ENCODE peak calls at places on chromosomes 16 and 17, in five cellular contexts. One of them, this sample, is unnamed.
A peak's percentile ranks its signal among the peaks of the same experiment; 100 is the strongest.

GRCh38 chr17:81520021-81520894 is 7.7 kb upstream of the ACTG1 start:
- DNase-seq in lung: no peak
- DNase-seq in effector memory CD4-positive, alpha-beta T cell: no peak
- DNase-seq in psoas muscle: peak; percentile 20
- DNase-seq in heart left ventricle: no peak
- DNase-seq in this sample: no peak

GRCh38 chr16:3979070-3979469 is 98.6 kb upstream of the CREBBP start:
- DNase-seq in lung: no peak
- DNase-seq in effector memory CD4-positive, alpha-beta T cell: no peak
- DNase-seq in psoas muscle: no peak
- DNase-seq in heart left ventricle: no peak
- DNase-seq in this sample: no peak

GRCh38 chr17:28097901-28098300 is 55.4 kb downstream of the NLK start:
- DNase-seq in lung: no peak
- DNase-seq in effector memory CD4-positive, alpha-beta T cell: no peak
- DNase-seq in psoas muscle: no peak
- DNase-seq in heart left ventricle: no peak
- DNase-seq in this sample: no peak

GRCh38 chr17:43211480-43212402 is at the start of gene TMEM106A:
- DNase-seq in lung: peak; percentile 80
- DNase-seq in effector memory CD4-positive, alpha-beta T cell: peak; percentile 51
- DNase-seq in psoas muscle: peak; percentile 80
- DNase-seq in heart left ventricle: peak; percentile 84
- DNase-seq in this sample: peak; percentile 82

GRCh38 chr17:50355336-50355700 is 9.4 kb downstream of the XYLT2 start:
- DNase-seq in lung: no peak
- DNase-seq in effector memory CD4-positive, alpha-beta T cell: no peak
- DNase-seq in psoas muscle: no peak
- DNase-seq in heart left ventricle: no peak
- DNase-seq in this sample: no peak

GRCh38 chr16:54651851-54652770 is 278.6 kb upstream of the IRX5 start:
- DNase-seq in lung: peak; percentile 68
- DNase-seq in effector memory CD4-positive, alpha-beta T cell: no peak
- DNase-seq in psoas muscle: no peak
- DNase-seq in heart left ventricle: no peak
- DNase-seq in this sample: no peak

GRCh38 chr17:68709461-68709860 is 108.3 kb upstream of the FAM20A start:
- DNase-seq in lung: no peak
- DNase-seq in effector memory CD4-positive, alpha-beta T cell: no peak
- DNase-seq in psoas muscle: no peak
- DNase-seq in heart left ventricle: no peak
- DNase-seq in this sample: no peak

GRCh38 chr16:29662729-29663019 is 373 bp upstream of the SPN start:
- DNase-seq in lung: no peak
- DNase-seq in effector memory CD4-positive, alpha-beta T cell: peak; percentile 38
- DNase-seq in psoas muscle: no peak
- DNase-seq in heart left ventricle: no peak
- DNase-seq in this sample: peak; percentile 91

GRCh38 chr16:70730944-70731343 is 45.1 kb upstream of the MTSS2 start:
- DNase-seq in lung: no peak
- DNase-seq in effector memory CD4-positive, alpha-beta T cell: no peak
- DNase-seq in psoas muscle: peak; percentile 67
- DNase-seq in heart left ventricle: no peak
- DNase-seq in this sample: no peak

GRCh38 chr16:79093554-79093967 is 507.0 kb downstream of the MAF start:
- DNase-seq in lung: peak; percentile 56
- DNase-seq in effector memory CD4-positive, alpha-beta T cell: no peak
- DNase-seq in psoas muscle: peak; percentile 26
- DNase-seq in heart left ventricle: no peak
- DNase-seq in this sample: peak; percentile 82

GRCh38 chr16:89374393-89374948 is 115.9 kb downstream of the ANKRD11 start:
- DNase-seq in lung: no peak
- DNase-seq in effector memory CD4-positive, alpha-beta T cell: no peak
- DNase-seq in psoas muscle: no peak
- DNase-seq in heart left ventricle: peak; percentile 44
- DNase-seq in this sample: no peak

GRCh38 chr17:30942311-30943079 is 20.8 kb downstream of the ADAP2 start:
- DNase-seq in lung: no peak
- DNase-seq in effector memory CD4-positive, alpha-beta T cell: no peak
- DNase-seq in psoas muscle: no peak
- DNase-seq in heart left ventricle: no peak
- DNase-seq in this sample: no peak

GRCh38 chr17:74380086-74380958 is 13.0 kb downstream of the GPR142 start:
- DNase-seq in lung: peak; percentile 40
- DNase-seq in effector memory CD4-positive, alpha-beta T cell: no peak
- DNase-seq in psoas muscle: peak; percentile 50
- DNase-seq in heart left ventricle: no peak
- DNase-seq in this sample: no peak

GRCh38 chr16:21523411-21524067 is 75.8 kb upstream of the METTL9 start:
- DNase-seq in lung: no peak
- DNase-seq in effector memory CD4-positive, alpha-beta T cell: no peak
- DNase-seq in psoas muscle: no peak
- DNase-seq in heart left ventricle: no peak
- DNase-seq in this sample: no peak

GRCh38 chr17:47703191-47703591 is 9.2 kb downstream of the TBKBP1 start:
- DNase-seq in lung: no peak
- DNase-seq in effector memory CD4-positive, alpha-beta T cell: peak; percentile 41
- DNase-seq in psoas muscle: no peak
- DNase-seq in heart left ventricle: no peak
- DNase-seq in this sample: no peak

GRCh38 chr17:64369007-64369893 is 21.4 kb downstream of the PECAM1 start:
- DNase-seq in lung: no peak
- DNase-seq in effector memory CD4-positive, alpha-beta T cell: no peak
- DNase-seq in psoas muscle: no peak
- DNase-seq in heart left ventricle: no peak
- DNase-seq in this sample: no peak

GRCh38 chr16:31331807-31332301 is 23.1 kb upstream of the ITGAX start:
- DNase-seq in lung: no peak
- DNase-seq in effector memory CD4-positive, alpha-beta T cell: no peak
- DNase-seq in psoas muscle: no peak
- DNase-seq in heart left ventricle: no peak
- DNase-seq in this sample: no peak

GRCh38 chr17:61402978-61403845 is 3.6 kb downstream of the TBX2 start:
- DNase-seq in lung: no peak
- DNase-seq in effector memory CD4-positive, alpha-beta T cell: no peak
- DNase-seq in psoas muscle: no peak
- DNase-seq in heart left ventricle: no peak
- DNase-seq in this sample: no peak

GRCh38 chr17:977163-977562 is 2.4 kb downstream of the NXN start:
- DNase-seq in lung: no peak
- DNase-seq in effector memory CD4-positive, alpha-beta T cell: no peak
- DNase-seq in psoas muscle: no peak
- DNase-seq in heart left ventricle: no peak
- DNase-seq in this sample: no peak
- H3K27ac ChIP-seq in lung: no peak overlapping the region
- H3K27ac ChIP-seq in effector memory CD4-positive, alpha-beta T cell: no peak overlapping the region
- H3K27ac ChIP-seq in psoas muscle: peak overlapping the region; percentile 86
- H3K27ac ChIP-seq in heart left ventricle: no peak overlapping the region
- H3K27ac ChIP-seq in this sample: no peak overlapping the region

GRCh38 chr17:77381731-77382130 is 241.0 kb downstream of the SEC14L1 start:
- DNase-seq in lung: no peak
- DNase-seq in effector memory CD4-positive, alpha-beta T cell: no peak
- DNase-seq in psoas muscle: no peak
- DNase-seq in heart left ventricle: no peak
- DNase-seq in this sample: no peak
- H3K4me1 ChIP-seq in lung: peaks cover 39% of the 10 kb centered on the region
- H3K4me1 ChIP-seq in effector memory CD4-positive, alpha-beta T cell: peaks cover 88% of the 10 kb centered on the region
- H3K4me1 ChIP-seq in psoas muscle: peaks cover 73% of the 10 kb centered on the region
- H3K4me1 ChIP-seq in heart left ventricle: peaks cover 99% of the 10 kb centered on the region
- H3K4me1 ChIP-seq in this sample: peaks cover 71% of the 10 kb centered on the region

DNA sequence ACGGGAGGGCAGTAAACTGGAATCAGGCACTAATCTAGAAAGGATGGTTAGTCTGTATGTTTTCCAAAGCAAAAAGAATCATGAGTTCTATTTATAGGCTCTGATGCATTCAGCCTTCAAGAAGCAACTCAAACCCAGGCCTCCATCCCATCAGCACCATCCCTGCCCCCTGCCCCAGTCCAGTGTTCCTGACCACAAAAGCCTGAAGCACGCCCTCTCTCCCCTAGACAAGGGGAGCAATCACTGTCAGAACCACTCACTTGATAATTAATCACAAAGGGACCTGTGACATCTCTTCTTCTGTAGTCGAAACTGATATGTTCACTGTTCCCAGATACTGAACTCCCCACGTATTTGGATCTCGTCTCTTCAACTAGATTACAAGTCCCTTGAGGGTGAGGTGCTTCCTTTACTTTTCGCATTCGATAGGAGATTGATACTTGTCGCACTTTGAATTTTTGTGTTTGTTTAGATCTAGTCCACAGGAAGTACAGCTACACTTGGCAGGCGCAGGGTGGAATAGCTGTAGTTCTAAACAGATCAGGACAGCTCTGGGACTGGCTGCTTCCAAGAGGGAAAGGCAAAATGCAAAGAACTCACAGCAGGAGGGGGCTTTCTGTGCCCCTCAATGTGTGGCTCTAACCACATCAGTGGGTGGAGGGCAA is 36.4 kb upstream of the CCDC182 start:
- DNase-seq in lung: no peak
- DNase-seq in effector memory CD4-positive, alpha-beta T cell: no peak
- DNase-seq in psoas muscle: no peak
- DNase-seq in heart left ventricle: no peak
- DNase-seq in this sample: no peak
- H3K27ac ChIP-seq in lung: no peak overlapping the region
- H3K27ac ChIP-seq in effector memory CD4-positive, alpha-beta T cell: no peak overlapping the region
- H3K27ac ChIP-seq in psoas muscle: no peak overlapping the region
- H3K27ac ChIP-seq in heart left ventricle: peak overlapping the region; percentile 43
- H3K27ac ChIP-seq in this sample: peak overlapping the region; percentile 91

GRCh38 chr16:85007815-85008214 is 3.5 kb downstream of the ZDHHC7 start:
- DNase-seq in lung: no peak
- DNase-seq in effector memory CD4-positive, alpha-beta T cell: no peak
- DNase-seq in psoas muscle: no peak
- DNase-seq in heart left ventricle: no peak
- DNase-seq in this sample: no peak

GRCh38 chr16:85005278-85006069 is 5.9 kb downstream of the ZDHHC7 start:
- DNase-seq in lung: no peak
- DNase-seq in effector memory CD4-positive, alpha-beta T cell: no peak
- DNase-seq in psoas muscle: no peak
- DNase-seq in heart left ventricle: no peak
- DNase-seq in this sample: no peak

GRCh38 chr16:85008267-85008666 is 3.1 kb downstream of the ZDHHC7 start:
- DNase-seq in lung: no peak
- DNase-seq in effector memory CD4-positive, alpha-beta T cell: no peak
- DNase-seq in psoas muscle: no peak
- DNase-seq in heart left ventricle: no peak
- DNase-seq in this sample: no peak

GRCh38 chr16:85004587-85005205 is 6.6 kb downstream of the ZDHHC7 start:
- DNase-seq in lung: peak; percentile 63
- DNase-seq in effector memory CD4-positive, alpha-beta T cell: no peak
- DNase-seq in psoas muscle: no peak
- DNase-seq in heart left ventricle: no peak
- DNase-seq in this sample: no peak

DNA sequence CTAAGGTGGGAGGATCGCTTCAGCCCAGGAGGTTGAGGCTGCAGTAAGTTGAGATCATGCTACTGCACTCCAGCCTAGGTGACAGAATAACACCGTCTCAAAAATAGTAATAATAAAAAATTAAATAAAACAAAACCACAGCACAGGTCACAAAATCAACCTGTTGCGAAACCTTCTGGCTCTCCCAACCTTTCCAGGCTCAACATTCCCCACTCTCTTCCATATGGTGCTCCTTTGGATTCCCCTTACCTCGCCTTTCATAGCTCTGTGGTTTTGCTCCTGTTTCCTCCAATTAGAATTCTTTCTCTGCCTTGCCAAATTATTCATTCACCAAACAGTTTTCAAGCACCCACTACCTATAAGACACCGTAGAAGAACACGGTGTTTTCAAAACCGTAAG is 4.7 kb downstream of the ZDHHC7 start:
- DNase-seq in lung: no peak
- DNase-seq in effector memory CD4-positive, alpha-beta T cell: no peak
- DNase-seq in psoas muscle: no peak
- DNase-seq in heart left ventricle: no peak
- DNase-seq in this sample: no peak
- H3K4me1 ChIP-seq in lung: peaks cover 26% of the 10 kb centered on the region
- H3K4me1 ChIP-seq in effector memory CD4-positive, alpha-beta T cell: peaks cover 18% of the 10 kb centered on the region
- H3K4me1 ChIP-seq in psoas muscle: peaks cover 81% of the 10 kb centered on the region
- H3K4me1 ChIP-seq in heart left ventricle: peaks cover 82% of the 10 kb centered on the region
- H3K4me1 ChIP-seq in this sample: peaks cover 22% of the 10 kb centered on the region